ENCODE peak calls at places on chromosome 17, in nine cellular contexts. M is NCI-H1092 treated with DMSO at 0.1 percent for 48 hours; S is activated effector memory CD4-positive, alpha-beta T cell treated with Interleukin-2 at 50 U/mL for 16 hours; O is astrocyte of the hippocampus; P is ovary; A is small intestine; U is left kidney; X is NCI-H1436; Q is amniotic stem cell. G is an unnamed sample.

GRCh38 chr17:46115687-46116086 is 77.5 kb downstream of the KANSL1 start:
- DNase-seq in X (no peak), A (no peak), M (no peak), U (no peak), O (no peak), Q (no peak), S (no peak), P (no peak), G (no peak)

GRCh38 chr17:42050360-42051012 is at the start of gene C17orf113:
- DNase-seq in A (peak; percentile 57), S (peak; percentile 27), M (peak; percentile 35), Q (no peak), X (peak; percentile 66), O (peak; percentile 69), U (peak; percentile 90), P (peak; percentile 57), G (peak; percentile 86)

GRCh38 chr17:59435238-59435637 is 103.8 kb downstream of the YPEL2 start:
- DNase-seq in S (no peak), O (peak; percentile 67), M (no peak), U (peak; percentile 39), X (peak; percentile 4), Q (peak; percentile 58), A (no peak), P (no peak), G (no peak)

GRCh38 chr17:48718781-48719641 is 3.3 kb downstream of the PRAC1 start:
- DNase-seq in M (no peak), O (no peak), U (peak; percentile 74), Q (no peak), X (no peak), S (no peak), A (no peak), P (no peak), G (no peak)

GRCh38 chr17:28992202-28992601 is 13.6 kb downstream of the SEZ6 start:
- DNase-seq in S (no peak), P (no peak), X (no peak), Q (no peak), A (no peak), M (no peak), U (no peak), O (no peak), G (no peak)

GRCh38 chr17:50556803-50557202 is 3.7 kb upstream of the CACNA1G start:
- DNase-seq in Q (no peak), S (no peak), A (no peak), U (no peak), X (no peak), M (peak; percentile 89), P (no peak), O (no peak), G (no peak)

GRCh38 chr17:77666881-77667395 is 291.6 kb upstream of the TNRC6C start:
- DNase-seq in P (no peak), O (no peak), M (no peak), S (peak; percentile 71), Q (no peak), A (peak; percentile 28), U (no peak), X (no peak), G (no peak)

GRCh38 chr17:15496735-15497134 is 29.3 kb upstream of the CDRT4 start:
- DNase-seq in M (no peak), O (no peak), Q (no peak), P (no peak), U (no peak), A (no peak), X (no peak), S (no peak), G (no peak)

GRCh38 chr17:36829676-36830075 is 107.6 kb upstream of the LHX1 start:
- DNase-seq in M (no peak), A (no peak), P (no peak), U (no peak), O (no peak), S (no peak), X (no peak), Q (no peak), G (no peak)

GRCh38 chr17:82449883-82450356 is 632 bp downstream of the CYBC1 start:
- DNase-seq in A (no peak), O (no peak), S (peak; percentile 18), U (no peak), P (no peak), X (no peak), Q (no peak), M (no peak), G (no peak)

GRCh38 chr17:58312021-58312630 is 16.5 kb downstream of the TSPOAP1 start:
- DNase-seq in U (no peak), P (no peak), M (no peak), Q (no peak), X (no peak), A (no peak), O (no peak), S (no peak), G (no peak)

GRCh38 chr17:46135126-46135812 is 58.0 kb downstream of the KANSL1 start:
- DNase-seq in P (no peak), A (no peak), S (no peak), O (no peak), M (no peak), U (no peak), X (no peak), Q (no peak), G (no peak)

GRCh38 chr17:30378191-30378796 is 433 bp upstream of the CPD start:
- DNase-seq in U (peak; percentile 73), A (no peak), Q (no peak), M (no peak), P (peak; percentile 29), X (peak; percentile 31), S (peak; percentile 50), O (no peak), G (peak; percentile 34)

GRCh38 chr17:40168262-40168832 is 8.9 kb upstream of the RAPGEFL1 start:
- DNase-seq in M (peak; percentile 39), Q (peak; percentile 12), O (peak; percentile 82), X (peak; percentile 47), S (no peak), U (peak; percentile 84), P (peak; percentile 58), A (peak; percentile 69), G (peak; percentile 78)

G was measured in hepatocyte.